ENCODE peak calls at places on chromosomes 12 and 14, in five cellular contexts. G is cardiac fibroblast, T is GM23338, O is heart left ventricle, H is psoas muscle. E is an unnamed sample.

GRCh38 chr12:33476058-33476457 is 36.4 kb upstream of the SYT10 start:
- DNase-seq in G (peak), T (no peak), O (no peak), H (no peak), E (peak)

GRCh38 chr14:60170948-60171347 is 5.8 kb upstream of the DHRS7 start:
- DNase-seq in G (no peak), T (no peak), O (no peak), H (no peak), E (no peak)

GRCh38 chr14:34538871-34539406 is 562 bp downstream of the EAPP start:
- DNase-seq in G (no peak), T (no peak), O (no peak), H (no peak), E (no peak)

GRCh38 chr12:113149361-113150150 is at the start of gene CFAP73:
- DNase-seq in G (peak), T (peak), O (peak), H (no peak), E (peak)

GRCh38 chr14:75982724-75983358 is 1.0 kb upstream of the TGFB3 start:
- DNase-seq in G (peak), T (no peak), O (peak), H (peak), E (peak)

GRCh38 chr14:100442473-100443260 is 119.5 kb downstream of the SLC25A47 start:
- DNase-seq in G (no peak), T (no peak), O (no peak), H (no peak), E (no peak)

GRCh38 chr12:49730568-49731101 is 10.7 kb upstream of the TMBIM6 start:
- DNase-seq in G (peak), T (no peak), O (no peak), H (no peak), E (peak)

GRCh38 chr12:123089631-123090353 is 61.1 kb downstream of the PITPNM2 start:
- DNase-seq in G (peak), T (no peak), O (no peak), H (no peak), E (peak)

GRCh38 chr14:75123991-75124390 is 2.9 kb downstream of the NEK9 start:
- DNase-seq in G (peak), T (no peak), O (peak), H (no peak), E (peak)

DNA sequence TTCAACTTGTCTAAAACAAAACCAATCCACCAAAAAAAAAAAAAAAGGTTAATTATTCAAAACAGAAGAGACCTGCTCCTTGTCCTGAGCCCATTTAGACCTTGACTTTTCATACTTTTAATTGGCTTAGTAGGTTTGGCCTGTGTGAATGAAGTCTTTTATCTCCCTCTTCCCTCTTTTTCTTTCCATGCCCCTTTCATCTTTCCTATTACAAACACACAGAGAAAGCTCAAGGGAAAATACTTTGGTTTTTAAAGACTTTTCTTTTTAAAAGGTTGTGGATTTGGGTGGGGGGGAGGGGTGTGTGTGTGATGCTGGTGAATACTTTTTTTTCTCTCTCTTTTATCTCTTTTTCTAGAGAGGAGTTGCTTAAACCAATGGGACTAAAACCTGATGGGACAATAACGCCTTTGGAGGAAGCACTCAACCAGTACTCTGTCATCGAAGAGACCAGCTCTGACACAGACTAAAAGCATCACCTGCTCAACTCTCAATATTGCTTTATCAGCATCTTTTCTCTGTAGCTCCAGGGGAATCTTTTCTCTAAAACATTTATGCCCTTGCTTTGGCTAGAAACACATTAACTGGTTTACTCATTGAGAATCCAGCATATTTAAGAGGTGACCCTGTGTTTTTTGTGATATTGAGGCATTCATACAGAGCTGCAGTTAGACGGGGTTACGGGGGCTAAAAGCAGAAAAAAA is 70.0 kb upstream of the TMEM263 start:
- DNase-seq in G (no peak), T (no peak), O (no peak), H (no peak), E (no peak)
- H3K4me3 ChIP-seq in G (no peak), T (no peak), O (no peak), H (no peak), E (no peak)

GRCh38 chr12:115134298-115134697 is 450.3 kb upstream of the TBX3 start:
- DNase-seq in G (no peak), T (no peak), O (no peak), H (no peak), E (no peak)

GRCh38 chr12:115135800-115136211 is 451.8 kb upstream of the TBX3 start:
- DNase-seq in G (peak), T (no peak), O (peak), H (peak), E (peak)

GRCh38 chr12:115132145-115132544 is 448.2 kb upstream of the TBX3 start:
- DNase-seq in G (peak), T (no peak), O (no peak), H (no peak), E (no peak)

GRCh38 chr12:115129727-115130126 is 445.8 kb upstream of the TBX3 start:
- DNase-seq in G (peak), T (no peak), O (no peak), H (no peak), E (no peak)

GRCh38 chr12:115132906-115133305 is 448.9 kb upstream of the TBX3 start:
- DNase-seq in G (no peak), T (no peak), O (no peak), H (no peak), E (no peak)
- TF ChIP-seq CTCF in G (no peak), T (no peak), O (no peak), H (no peak), E (no peak)

GRCh38 chr12:23025372-23026021 is 400.5 kb downstream of the ETNK1 start:
- DNase-seq in G (no peak), T (peak), O (no peak), H (no peak), E (no peak)

GRCh38 chr12:23028158-23028802 is 403.3 kb downstream of the ETNK1 start:
- DNase-seq in G (peak), T (peak), O (no peak), H (no peak), E (no peak)

GRCh38 chr12:23029185-23029584 is 404.2 kb downstream of the ETNK1 start:
- DNase-seq in G (no peak), T (no peak), O (no peak), H (no peak), E (no peak)
- H3K4me3 ChIP-seq in G (no peak), T (no peak), O (no peak), H (no peak), E (no peak)

GRCh38 chr12:44295958-44296623 is 460.2 kb downstream of the TMEM117 start:
- DNase-seq in G (no peak), T (no peak), O (no peak), H (no peak), E (no peak)

GRCh38 chr12:44299524-44299923 is 463.6 kb downstream of the TMEM117 start:
- DNase-seq in G (no peak), T (peak), O (no peak), H (no peak), E (no peak)

GRCh38 chr12:44294649-44295048 is 458.8 kb downstream of the TMEM117 start:
- DNase-seq in G (no peak), T (no peak), O (no peak), H (no peak), E (no peak)

GRCh38 chr12:44296624-44297197 is 460.8 kb downstream of the TMEM117 start:
- DNase-seq in G (no peak), T (no peak), O (no peak), H (no peak), E (no peak)
- TF ChIP-seq CTCF in G (no peak), T (no peak), O (no peak), H (no peak), E (no peak)

GRCh38 chr12:105455250-105455649 is 124.8 kb downstream of the C12orf75 start:
- DNase-seq in G (no peak), T (no peak), O (no peak), H (no peak), E (no peak)

GRCh38 chr12:105453306-105453705 is 122.8 kb downstream of the C12orf75 start:
- DNase-seq in G (no peak), T (no peak), O (no peak), H (no peak), E (peak)

GRCh38 chr12:105459760-105460325 is 129.4 kb downstream of the C12orf75 start:
- DNase-seq in G (peak), T (no peak), O (peak), H (no peak), E (no peak)

GRCh38 chr12:105454688-105455087 is 124.2 kb downstream of the C12orf75 start:
- DNase-seq in G (no peak), T (no peak), O (no peak), H (no peak), E (no peak)

DNA sequence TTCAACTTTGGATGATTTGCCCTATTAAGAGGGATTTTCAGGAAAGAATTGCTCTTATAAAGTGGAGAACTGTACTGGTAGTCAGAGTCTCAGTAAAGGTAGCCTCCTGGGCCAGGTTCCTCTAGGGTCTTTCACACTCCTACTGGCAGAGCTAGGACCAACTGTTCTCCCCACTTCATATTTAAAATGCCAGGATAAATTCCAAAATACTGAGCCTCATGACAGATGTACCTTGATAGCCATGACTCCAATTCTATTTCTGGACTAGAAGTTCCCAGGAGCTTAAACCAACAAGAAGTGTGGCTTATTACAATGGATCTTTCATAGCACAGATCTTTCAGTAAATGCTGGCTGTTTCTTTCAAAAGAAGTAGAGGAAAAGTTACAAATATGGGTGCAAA is 126.5 kb downstream of the C12orf75 start:
- DNase-seq in G (peak), T (no peak), O (no peak), H (no peak), E (no peak)
- H3K4me3 ChIP-seq in G (no peak), T (no peak), O (no peak), H (peak), E (no peak)

DNA sequence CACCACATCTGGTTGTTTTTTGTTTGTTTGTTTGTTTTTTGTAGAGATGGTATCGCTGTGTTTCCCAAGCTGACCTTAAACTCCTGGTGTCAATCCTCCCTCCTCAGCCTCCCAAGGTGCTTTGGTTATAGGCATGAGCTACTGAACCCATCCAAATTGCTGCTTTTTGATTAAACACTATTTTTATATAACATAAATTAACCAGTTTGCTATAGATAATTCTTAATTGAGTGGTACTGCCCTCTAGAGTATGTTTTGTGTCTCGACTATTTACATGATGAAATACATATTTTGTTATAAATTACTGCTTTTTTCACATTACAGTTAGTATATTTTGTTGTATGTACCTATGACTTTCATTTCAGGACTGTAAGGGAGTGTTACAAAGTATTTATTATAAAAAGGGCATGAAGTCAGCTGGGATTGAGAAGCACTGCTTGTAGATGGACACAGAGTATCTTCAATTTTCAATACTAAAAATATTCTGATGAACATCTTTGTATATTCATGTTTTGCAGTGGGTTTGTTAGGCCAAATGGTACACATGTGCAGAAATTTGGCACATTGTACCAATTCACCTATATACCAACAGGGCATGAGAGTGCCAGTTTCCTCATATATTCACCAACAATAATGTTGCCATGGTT is 14.9 kb upstream of the SCAF11 start:
- DNase-seq in G (peak), T (no peak), O (no peak), H (no peak), E (peak)
- TF ChIP-seq CTCF in G (peak), T (no peak), O (peak), H (peak), E (peak)

GRCh38 chr14:20429801-20430669 is 5.9 kb downstream of the KLHL33 start:
- DNase-seq in G (no peak), T (no peak), O (peak), H (no peak), E (no peak)

GRCh38 chr14:20436363-20436755 is 393 bp upstream of the KLHL33 start:
- DNase-seq in G (peak), T (no peak), O (no peak), H (peak), E (peak)

GRCh38 chr14:20438664-20439063 is 2.7 kb upstream of the KLHL33 start:
- DNase-seq in G (no peak), T (no peak), O (no peak), H (no peak), E (no peak)

GRCh38 chr14:20435454-20436362 is at the start of gene KLHL33:
- DNase-seq in G (no peak), T (peak), O (no peak), H (peak), E (no peak)

GRCh38 chr14:20434701-20435453 is 1.1 kb downstream of the KLHL33 start:
- DNase-seq in G (no peak), T (peak), O (peak), H (peak), E (no peak)
- H3K4me3 ChIP-seq in G (peak), T (peak), O (peak), H (peak), E (peak)

GRCh38 chr12:53870122-53870521 is 68.5 kb upstream of the HOXC13 start:
- DNase-seq in G (no peak), T (peak), O (no peak), H (no peak), E (no peak)
- TF ChIP-seq CTCF in G (no peak), T (no peak), O (no peak), H (no peak), E (no peak)